ENCODE peak calls at places on chromosomes 3 and 15, in six cellular contexts. One of them, this sample, is unnamed.

GRCh38 chr3:122000936-122001605 is 21.0 kb downstream of the ILDR1 start:
- DNase-seq in H1: no peak
- DNase-seq in mesenchymal stem cell: no peak
- DNase-seq in neuronal stem cell: no peak
- DNase-seq in H9: peak
- DNase-seq in trophoblast cell: no peak
- DNase-seq in this sample: no peak

GRCh38 chr15:100628746-100629145 is 26.4 kb downstream of the ASB7 start:
- DNase-seq in H1: no peak
- DNase-seq in neuronal stem cell: no peak
- DNase-seq in mesenchymal stem cell: no peak
- DNase-seq in H9: no peak
- DNase-seq in trophoblast cell: no peak
- DNase-seq in this sample: no peak

GRCh38 chr3:58351920-58352319 is 19.2 kb downstream of the PXK start:
- DNase-seq in mesenchymal stem cell: no peak
- DNase-seq in trophoblast cell: no peak
- DNase-seq in neuronal stem cell: no peak
- DNase-seq in H1: no peak
- DNase-seq in H9: peak
- DNase-seq in this sample: no peak

GRCh38 chr3:114081022-114081421 is 24.5 kb downstream of the QTRT2 start:
- DNase-seq in H1: no peak
- DNase-seq in neuronal stem cell: no peak
- DNase-seq in H9: no peak
- DNase-seq in trophoblast cell: no peak
- DNase-seq in mesenchymal stem cell: no peak
- DNase-seq in this sample: peak

GRCh38 chr3:128554100-128554464 is 61.1 kb upstream of the GATA2 start:
- DNase-seq in trophoblast cell: peak
- DNase-seq in mesenchymal stem cell: peak
- DNase-seq in H1: no peak
- DNase-seq in neuronal stem cell: no peak
- DNase-seq in H9: peak
- DNase-seq in this sample: peak

GRCh38 chr3:175404026-175404425 is 544.9 kb downstream of the NAALADL2 start:
- DNase-seq in neuronal stem cell: no peak
- DNase-seq in trophoblast cell: no peak
- DNase-seq in mesenchymal stem cell: peak
- DNase-seq in H1: no peak
- DNase-seq in H9: no peak
- DNase-seq in this sample: peak

GRCh38 chr3:14000556-14000955 is 120.7 kb upstream of the WNT7A start:
- DNase-seq in neuronal stem cell: no peak
- DNase-seq in H9: no peak
- DNase-seq in trophoblast cell: no peak
- DNase-seq in mesenchymal stem cell: no peak
- DNase-seq in H1: no peak
- DNase-seq in this sample: no peak

GRCh38 chr15:20346082-20346805 is 195.4 kb downstream of the GOLGA6L6 start:
- DNase-seq in H9: peak
- DNase-seq in H1: no peak
- DNase-seq in trophoblast cell: no peak
- DNase-seq in mesenchymal stem cell: no peak
- DNase-seq in neuronal stem cell: no peak
- DNase-seq in this sample: no peak

GRCh38 chr3:114179575-114179974 is 723 bp upstream of the DRD3 start:
- DNase-seq in mesenchymal stem cell: peak
- DNase-seq in neuronal stem cell: no peak
- DNase-seq in trophoblast cell: peak
- DNase-seq in H1: no peak
- DNase-seq in H9: peak
- DNase-seq in this sample: peak

GRCh38 chr15:41656188-41656587 is 4.0 kb upstream of the MGA start:
- DNase-seq in mesenchymal stem cell: peak
- DNase-seq in H1: no peak
- DNase-seq in trophoblast cell: no peak
- DNase-seq in H9: no peak
- DNase-seq in neuronal stem cell: no peak
- DNase-seq in this sample: peak

DNA sequence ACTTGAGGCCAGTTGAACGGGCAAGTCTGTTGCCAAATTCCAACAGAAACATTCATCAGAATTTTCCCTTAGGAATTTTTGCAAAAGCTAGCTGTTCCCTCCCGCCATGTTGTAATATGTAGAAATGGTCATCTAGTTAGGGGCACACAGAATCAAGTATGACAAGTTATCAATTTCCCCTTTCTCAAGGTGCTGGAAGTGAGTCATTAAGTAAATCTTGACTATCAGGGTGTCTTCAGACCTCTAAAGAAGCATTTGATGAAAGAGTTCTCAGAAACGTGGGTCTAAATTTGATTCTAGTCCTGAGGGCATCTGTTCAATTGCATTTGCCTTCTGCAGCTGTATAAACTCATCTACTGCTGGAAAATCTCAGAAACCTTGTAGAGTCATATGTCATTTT is 123.4 kb upstream of the FRMD4B start:
- DNase-seq in neuronal stem cell: no peak
- DNase-seq in H1: no peak
- DNase-seq in H9: no peak
- DNase-seq in trophoblast cell: no peak
- DNase-seq in mesenchymal stem cell: no peak
- DNase-seq in this sample: no peak
- H3K14ac ChIP-seq in neuronal stem cell: no peak
- H3K14ac ChIP-seq in H1: no peak
- H3K14ac ChIP-seq in H9: no peak
- H3K14ac ChIP-seq in trophoblast cell: no peak
- H3K14ac ChIP-seq in mesenchymal stem cell: no peak
- H3K14ac ChIP-seq in this sample: no peak

DNA sequence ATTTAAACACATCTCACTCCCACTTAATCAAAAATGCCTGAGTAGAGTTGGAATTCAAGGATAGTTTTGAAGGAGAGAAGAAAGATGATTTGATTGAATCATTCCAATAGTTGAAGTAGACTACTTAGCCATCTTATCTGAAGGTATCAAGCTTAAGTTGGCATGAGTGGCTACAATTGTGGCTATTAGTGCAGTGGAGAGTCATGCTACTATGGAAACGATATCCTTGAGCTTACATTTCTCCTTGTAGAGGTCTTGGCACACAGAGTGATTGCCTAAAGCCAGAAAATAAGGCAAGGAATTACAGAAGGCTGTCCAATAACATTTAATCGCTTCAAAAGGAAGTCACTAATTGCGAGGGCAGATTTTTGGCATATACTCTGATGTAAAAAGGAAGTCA is 1022.7 kb downstream of the IGSF11 start:
- DNase-seq in neuronal stem cell: no peak
- DNase-seq in trophoblast cell: no peak
- DNase-seq in H9: no peak
- DNase-seq in mesenchymal stem cell: no peak
- DNase-seq in H1: no peak
- DNase-seq in this sample: no peak
- H3K14ac ChIP-seq in neuronal stem cell: no peak
- H3K14ac ChIP-seq in trophoblast cell: no peak
- H3K14ac ChIP-seq in H9: no peak
- H3K14ac ChIP-seq in mesenchymal stem cell: no peak
- H3K14ac ChIP-seq in H1: no peak
- H3K14ac ChIP-seq in this sample: no peak

GRCh38 chr15:66772967-66773873 is 71.2 kb downstream of the SMAD6 start:
- DNase-seq in H9: no peak
- DNase-seq in mesenchymal stem cell: no peak
- DNase-seq in neuronal stem cell: peak
- DNase-seq in trophoblast cell: no peak
- DNase-seq in H1: no peak
- DNase-seq in this sample: no peak

GRCh38 chr15:66775127-66776105 is 73.4 kb downstream of the SMAD6 start:
- DNase-seq in H1: no peak
- DNase-seq in mesenchymal stem cell: no peak
- DNase-seq in H9: no peak
- DNase-seq in trophoblast cell: no peak
- DNase-seq in neuronal stem cell: no peak
- DNase-seq in this sample: no peak

GRCh38 chr15:66777054-66777453 is 75.0 kb downstream of the SMAD6 start:
- DNase-seq in mesenchymal stem cell: no peak
- DNase-seq in neuronal stem cell: no peak
- DNase-seq in H1: no peak
- DNase-seq in H9: no peak
- DNase-seq in trophoblast cell: no peak
- DNase-seq in this sample: no peak

GRCh38 chr15:66772604-66772966 is 70.5 kb downstream of the SMAD6 start:
- DNase-seq in trophoblast cell: no peak
- DNase-seq in neuronal stem cell: no peak
- DNase-seq in mesenchymal stem cell: no peak
- DNase-seq in H1: no peak
- DNase-seq in H9: no peak
- DNase-seq in this sample: no peak

DNA sequence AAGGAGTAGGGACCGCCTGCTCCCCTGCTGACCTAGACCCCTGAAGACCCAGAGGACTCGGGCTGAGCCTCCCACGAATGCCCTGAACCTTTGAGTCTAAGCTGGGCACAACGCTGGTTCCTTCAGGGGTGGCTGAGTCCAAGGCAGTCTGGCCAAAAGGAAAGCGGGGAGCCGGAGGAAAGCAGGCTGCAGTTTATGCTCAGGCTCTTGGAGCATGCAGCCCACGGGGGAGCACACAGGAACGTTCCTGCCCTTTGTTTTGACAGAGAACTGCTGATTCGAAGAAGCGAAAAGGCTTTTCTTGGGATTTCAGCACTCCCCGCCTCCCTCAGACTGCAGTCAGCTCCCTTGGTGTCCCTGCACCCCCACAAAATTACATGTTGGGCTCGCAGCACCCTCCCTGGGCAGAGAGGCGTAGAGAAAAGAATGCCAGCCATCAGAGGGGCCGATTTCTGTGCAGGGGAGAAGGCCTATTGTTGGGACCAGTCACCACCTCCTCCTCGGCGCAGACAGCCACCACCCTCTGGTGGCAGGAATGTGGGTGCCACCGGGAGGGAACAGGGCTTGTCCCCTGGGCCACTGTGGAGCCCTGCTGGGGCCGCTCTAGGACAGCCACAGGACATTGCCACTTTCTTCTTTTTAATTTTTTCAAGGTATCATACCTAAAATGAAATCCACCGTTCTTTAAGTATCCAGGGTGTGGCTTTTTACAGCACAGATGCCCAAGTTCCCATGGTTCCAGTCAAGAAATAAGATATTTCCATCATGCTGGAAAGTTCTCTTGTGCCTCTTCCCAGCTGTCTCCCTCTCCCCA is 72.2 kb downstream of the SMAD6 start:
- DNase-seq in H9: peak
- DNase-seq in H1: peak
- DNase-seq in neuronal stem cell: peak
- DNase-seq in trophoblast cell: peak
- DNase-seq in mesenchymal stem cell: peak
- DNase-seq in this sample: peak
- H3K14ac ChIP-seq in H9: peak
- H3K14ac ChIP-seq in H1: no peak
- H3K14ac ChIP-seq in neuronal stem cell: no peak
- H3K14ac ChIP-seq in trophoblast cell: peak
- H3K14ac ChIP-seq in mesenchymal stem cell: no peak
- H3K14ac ChIP-seq in this sample: peak

GRCh38 chr3:27325419-27325818 is 43.8 kb downstream of the NEK10 start:
- DNase-seq in H9: no peak
- DNase-seq in neuronal stem cell: no peak
- DNase-seq in mesenchymal stem cell: no peak
- DNase-seq in trophoblast cell: no peak
- DNase-seq in H1: no peak
- DNase-seq in this sample: no peak
- H3K14ac ChIP-seq in H9: no peak
- H3K14ac ChIP-seq in neuronal stem cell: no peak
- H3K14ac ChIP-seq in mesenchymal stem cell: no peak
- H3K14ac ChIP-seq in trophoblast cell: no peak
- H3K14ac ChIP-seq in H1: no peak
- H3K14ac ChIP-seq in this sample: peak

DNA sequence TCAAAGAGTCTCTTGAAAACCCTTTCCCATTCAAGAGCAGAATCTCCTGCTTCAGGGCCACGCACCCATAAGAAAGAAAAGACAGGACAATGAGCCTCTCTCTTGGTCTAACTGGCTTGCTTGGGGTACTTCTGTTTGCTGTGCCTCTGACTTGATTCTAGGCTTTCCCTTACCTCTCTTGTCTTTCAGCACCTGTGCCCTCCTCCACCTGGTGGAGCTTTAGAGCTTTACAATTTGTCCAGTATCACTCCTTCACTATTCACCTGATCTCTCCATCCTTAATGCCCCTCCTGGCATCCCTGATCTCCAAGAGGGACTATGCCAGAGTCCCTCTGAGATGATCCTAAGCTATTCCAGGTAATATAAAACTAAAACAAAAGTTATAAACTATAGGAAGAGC is 252.6 kb downstream of the NTRK3 start:
- DNase-seq in H9: peak
- DNase-seq in mesenchymal stem cell: no peak
- DNase-seq in neuronal stem cell: no peak
- DNase-seq in H1: no peak
- DNase-seq in trophoblast cell: peak
- DNase-seq in this sample: no peak
- H3K14ac ChIP-seq in H9: no peak
- H3K14ac ChIP-seq in mesenchymal stem cell: no peak
- H3K14ac ChIP-seq in neuronal stem cell: no peak
- H3K14ac ChIP-seq in H1: no peak
- H3K14ac ChIP-seq in trophoblast cell: no peak
- H3K14ac ChIP-seq in this sample: no peak